ENCODE peak calls at places on chromosomes 2 and 18, in nine cellular contexts. D, Y, H, U, Q, Z, E, F and B are unnamed samples.

GRCh38 chr2:238954841-238955521 is 107.1 kb downstream of the TWIST2 start:
- DNase-seq in Y (no peak), Q (no peak), Z (no peak), H (no peak), F (no peak), U (no peak), D (no peak), E (no peak), B (no peak)

GRCh38 chr18:23134780-23135678 is at the start of gene CABLES1:
- DNase-seq in Z (peak), F (peak), D (peak), U (peak), H (peak), Y (peak), Q (peak), E (peak), B (peak)

GRCh38 chr2:201824212-201824611 is 17.9 kb downstream of the CDK15 start:
- DNase-seq in F (no peak), Y (no peak), Q (no peak), U (no peak), E (no peak), H (no peak), Z (no peak), D (no peak), B (no peak)

GRCh38 chr2:54879598-54880355 is 156.3 kb downstream of the EML6 start:
- DNase-seq in D (no peak), F (no peak), E (no peak), H (no peak), Y (no peak), Q (peak), U (no peak), Z (peak), B (no peak)

GRCh38 chr2:36355157-36355889 is at the start of gene CRIM1:
- DNase-seq in H (peak), U (peak), E (peak), D (peak), Q (peak), Y (peak), Z (peak), F (peak), B (peak)

GRCh38 chr2:207801259-207801658 is 31.6 kb upstream of the FZD5 start:
- DNase-seq in Z (peak), Y (no peak), F (no peak), H (no peak), E (no peak), U (no peak), Q (no peak), D (no peak), B (no peak)

GRCh38 chr18:48642503-48642902 is 103.7 kb downstream of the CTIF start:
- DNase-seq in Z (no peak), U (no peak), Q (no peak), H (no peak), E (no peak), D (no peak), Y (no peak), F (no peak), B (no peak)

GRCh38 chr18:13791181-13791580 is 32.8 kb upstream of the MC5R start:
- DNase-seq in U (no peak), Z (no peak), H (peak), F (no peak), Y (no peak), Q (no peak), D (no peak), E (no peak), B (no peak)

GRCh38 chr18:54739476-54739875 is 88.8 kb upstream of the RAB27B start:
- DNase-seq in Q (no peak), Z (no peak), F (no peak), U (no peak), H (no peak), Y (no peak), D (no peak), E (no peak), B (no peak)

GRCh38 chr18:58970943-58971799 is 106.5 kb downstream of the ZNF532 start:
- DNase-seq in Z (no peak), D (no peak), H (no peak), U (no peak), Y (no peak), E (no peak), Q (no peak), F (no peak), B (no peak)

GRCh38 chr18:62339106-62339988 is 14.2 kb downstream of the TNFRSF11A start:
- DNase-seq in Q (no peak), Z (no peak), Y (peak), H (peak), E (no peak), F (no peak), D (no peak), U (no peak), B (peak)

GRCh38 chr2:174176898-174177297 is 71.4 kb downstream of the OLA1 start:
- DNase-seq in D (no peak), E (no peak), Z (peak), U (no peak), Y (no peak), Q (peak), F (no peak), H (peak), B (peak)

GRCh38 chr2:72274284-72274869 is 126.7 kb upstream of the CYP26B1 start:
- DNase-seq in D (no peak), E (no peak), Q (no peak), Y (no peak), H (no peak), Z (no peak), U (no peak), F (no peak), B (peak)

GRCh38 chr2:237731663-237732062 is 66.9 kb upstream of the RBM44 start:
- DNase-seq in E (peak), H (peak), Y (peak), F (no peak), U (no peak), Z (no peak), Q (peak), D (no peak), B (peak)

GRCh38 chr2:666441-666840 is 10.8 kb downstream of the TMEM18 start:
- DNase-seq in Z (no peak), E (no peak), Y (no peak), Q (no peak), U (no peak), F (no peak), H (no peak), D (no peak), B (no peak)

GRCh38 chr18:50813353-50813752 is 6.5 kb downstream of the MRO start:
- DNase-seq in H (no peak), E (no peak), Z (no peak), Y (no peak), F (no peak), U (no peak), Q (no peak), D (no peak), B (no peak)

GRCh38 chr2:68365087-68365486 is at the start of gene PLEK:
- DNase-seq in Y (no peak), F (peak), E (no peak), D (no peak), H (no peak), U (peak), Q (no peak), Z (no peak), B (no peak)

GRCh38 chr18:71189581-71189980 is 900.7 kb downstream of the SOCS6 start:
- DNase-seq in Y (no peak), F (peak), H (no peak), D (no peak), E (no peak), Z (no peak), U (no peak), Q (no peak), B (no peak)

GRCh38 chr2:111094686-111095085 is 26.0 kb upstream of the BCL2L11 start:
- DNase-seq in F (no peak), H (no peak), Y (no peak), U (no peak), E (no peak), Q (no peak), D (no peak), Z (no peak), B (no peak)

GRCh38 chr2:138713509-138713908 is 66.7 kb downstream of the NXPH2 start:
- DNase-seq in U (no peak), H (no peak), Q (no peak), Y (no peak), D (no peak), E (no peak), F (no peak), Z (no peak), B (no peak)

GRCh38 chr2:189302274-189302948 is 122.8 kb upstream of the COL5A2 start:
- DNase-seq in Z (no peak), D (no peak), H (peak), Q (no peak), Y (peak), F (no peak), E (no peak), U (no peak), B (peak)

GRCh38 chr18:11872479-11873136 is 21.4 kb downstream of the CHMP1B start:
- DNase-seq in H (peak), Q (peak), E (peak), D (no peak), U (no peak), Y (no peak), Z (peak), F (no peak), B (no peak)

GRCh38 chr18:58493516-58494253 is 135.2 kb downstream of the ALPK2 start:
- DNase-seq in E (peak), H (peak), Q (peak), F (peak), U (peak), Z (peak), D (peak), Y (peak), B (peak)

GRCh38 chr2:197137234-197137633 is 173.3 kb downstream of the ANKRD44 start:
- DNase-seq in E (no peak), D (no peak), H (peak), F (no peak), U (no peak), Q (peak), Y (no peak), Z (no peak), B (peak)

GRCh38 chr2:65660340-65660739 is 227.9 kb upstream of the SPRED2 start:
- DNase-seq in U (no peak), F (no peak), Q (no peak), D (no peak), Y (no peak), E (no peak), H (no peak), Z (no peak), B (no peak)

GRCh38 chr2:20594957-20595356 is 55.9 kb downstream of the HS1BP3 start:
- DNase-seq in Q (peak), H (no peak), Z (no peak), Y (no peak), E (no peak), F (no peak), D (peak), U (no peak), B (no peak)

GRCh38 chr18:10047237-10047636 is 133.4 kb downstream of the VAPA start:
- DNase-seq in F (no peak), H (peak), Z (no peak), D (no peak), Y (no peak), U (no peak), E (no peak), Q (peak), B (peak)

GRCh38 chr2:109482371-109482841 is 131.4 kb downstream of the SEPTIN10 start:
- DNase-seq in F (no peak), H (no peak), D (no peak), U (no peak), Z (no peak), Q (no peak), Y (no peak), E (no peak), B (no peak)

GRCh38 chr2:223877771-223878410 is 40.5 kb upstream of the AP1S3 start:
- DNase-seq in Q (no peak), U (no peak), Z (no peak), Y (no peak), F (no peak), H (no peak), E (no peak), D (no peak), B (no peak)

GRCh38 chr2:230868947-230869690 is 4.4 kb downstream of the ITM2C start:
- DNase-seq in H (no peak), Q (no peak), D (no peak), F (no peak), Z (no peak), U (no peak), E (no peak), Y (no peak), B (peak)

GRCh38 chr2:56244911-56245530 is 61.2 kb downstream of the CCDC85A start:
- DNase-seq in Z (no peak), D (no peak), E (no peak), H (peak), U (no peak), Y (no peak), Q (peak), F (no peak), B (peak)

GRCh38 chr2:100274076-100274475 is 48.2 kb downstream of the LONRF2 start:
- DNase-seq in Y (no peak), U (no peak), Z (no peak), H (no peak), E (peak), Q (no peak), D (no peak), F (no peak), B (no peak)